ENCODE peak calls at places on chromosomes 13 and 19, in five cellular contexts. One of them, this sample, is unnamed. For H3K36me3, the result is how much of the 10 kb centered on the place peaks cover.

GRCh38 chr13:97139704-97140103 is 82.4 kb upstream of the MBNL2 start:
- DNase-seq in pancreas: no peak
- DNase-seq in fibroblast of lung: no peak
- DNase-seq in effector memory CD4-positive, alpha-beta T cell: no peak
- DNase-seq in naive thymus-derived CD4-positive, alpha-beta T cell: no peak
- DNase-seq in this sample: no peak

GRCh38 chr13:34308725-34309124 is 490.8 kb downstream of the RFC3 start:
- DNase-seq in naive thymus-derived CD4-positive, alpha-beta T cell: no peak
- DNase-seq in fibroblast of lung: peak
- DNase-seq in effector memory CD4-positive, alpha-beta T cell: no peak
- DNase-seq in pancreas: no peak
- DNase-seq in this sample: no peak

GRCh38 chr13:73943137-73943964 is 190.9 kb downstream of the KLF12 start:
- DNase-seq in pancreas: no peak
- DNase-seq in fibroblast of lung: no peak
- DNase-seq in naive thymus-derived CD4-positive, alpha-beta T cell: peak
- DNase-seq in effector memory CD4-positive, alpha-beta T cell: no peak
- DNase-seq in this sample: no peak

GRCh38 chr13:60755380-60756163 is 358.6 kb downstream of the TDRD3 start:
- DNase-seq in pancreas: no peak
- DNase-seq in fibroblast of lung: no peak
- DNase-seq in effector memory CD4-positive, alpha-beta T cell: no peak
- DNase-seq in naive thymus-derived CD4-positive, alpha-beta T cell: no peak
- DNase-seq in this sample: no peak

GRCh38 chr13:110392510-110393233 is 85.6 kb downstream of the COL4A2 start:
- DNase-seq in naive thymus-derived CD4-positive, alpha-beta T cell: no peak
- DNase-seq in effector memory CD4-positive, alpha-beta T cell: no peak
- DNase-seq in pancreas: no peak
- DNase-seq in fibroblast of lung: peak
- DNase-seq in this sample: no peak

GRCh38 chr19:1082165-1082927 is 12.8 kb downstream of the POLR2E start:
- DNase-seq in pancreas: peak
- DNase-seq in naive thymus-derived CD4-positive, alpha-beta T cell: peak
- DNase-seq in effector memory CD4-positive, alpha-beta T cell: peak
- DNase-seq in fibroblast of lung: no peak
- DNase-seq in this sample: peak

GRCh38 chr13:83780201-83780600 is 102.1 kb downstream of the SLITRK1 start:
- DNase-seq in fibroblast of lung: peak
- DNase-seq in naive thymus-derived CD4-positive, alpha-beta T cell: no peak
- DNase-seq in pancreas: no peak
- DNase-seq in effector memory CD4-positive, alpha-beta T cell: no peak
- DNase-seq in this sample: no peak

GRCh38 chr13:36244073-36244472 is 29.7 kb upstream of the SOHLH2 start:
- DNase-seq in effector memory CD4-positive, alpha-beta T cell: no peak
- DNase-seq in pancreas: no peak
- DNase-seq in naive thymus-derived CD4-positive, alpha-beta T cell: no peak
- DNase-seq in fibroblast of lung: no peak
- DNase-seq in this sample: no peak

GRCh38 chr19:46784262-46785053 is 3.9 kb downstream of the SLC1A5 start:
- DNase-seq in effector memory CD4-positive, alpha-beta T cell: peak
- DNase-seq in naive thymus-derived CD4-positive, alpha-beta T cell: no peak
- DNase-seq in fibroblast of lung: peak
- DNase-seq in pancreas: peak
- DNase-seq in this sample: no peak

GRCh38 chr19:16298334-16298733 is 26.3 kb upstream of the KLF2 start:
- DNase-seq in effector memory CD4-positive, alpha-beta T cell: no peak
- DNase-seq in fibroblast of lung: no peak
- DNase-seq in naive thymus-derived CD4-positive, alpha-beta T cell: no peak
- DNase-seq in pancreas: no peak
- DNase-seq in this sample: no peak

GRCh38 chr19:15115762-15116615 is 8.8 kb downstream of the SYDE1 start:
- DNase-seq in pancreas: no peak
- DNase-seq in effector memory CD4-positive, alpha-beta T cell: no peak
- DNase-seq in fibroblast of lung: no peak
- DNase-seq in naive thymus-derived CD4-positive, alpha-beta T cell: no peak
- DNase-seq in this sample: no peak

GRCh38 chr19:15118789-15119494 is 11.7 kb downstream of the SYDE1 start:
- DNase-seq in pancreas: no peak
- DNase-seq in effector memory CD4-positive, alpha-beta T cell: no peak
- DNase-seq in naive thymus-derived CD4-positive, alpha-beta T cell: no peak
- DNase-seq in fibroblast of lung: no peak
- DNase-seq in this sample: no peak

GRCh38 chr19:15116856-15117255 is 9.7 kb downstream of the SYDE1 start:
- DNase-seq in pancreas: no peak
- DNase-seq in naive thymus-derived CD4-positive, alpha-beta T cell: no peak
- DNase-seq in effector memory CD4-positive, alpha-beta T cell: no peak
- DNase-seq in fibroblast of lung: no peak
- DNase-seq in this sample: no peak

GRCh38 chr19:15120135-15121026 is 13.2 kb downstream of the SYDE1 start:
- DNase-seq in effector memory CD4-positive, alpha-beta T cell: no peak
- DNase-seq in pancreas: no peak
- DNase-seq in fibroblast of lung: no peak
- DNase-seq in naive thymus-derived CD4-positive, alpha-beta T cell: no peak
- DNase-seq in this sample: no peak

DNA sequence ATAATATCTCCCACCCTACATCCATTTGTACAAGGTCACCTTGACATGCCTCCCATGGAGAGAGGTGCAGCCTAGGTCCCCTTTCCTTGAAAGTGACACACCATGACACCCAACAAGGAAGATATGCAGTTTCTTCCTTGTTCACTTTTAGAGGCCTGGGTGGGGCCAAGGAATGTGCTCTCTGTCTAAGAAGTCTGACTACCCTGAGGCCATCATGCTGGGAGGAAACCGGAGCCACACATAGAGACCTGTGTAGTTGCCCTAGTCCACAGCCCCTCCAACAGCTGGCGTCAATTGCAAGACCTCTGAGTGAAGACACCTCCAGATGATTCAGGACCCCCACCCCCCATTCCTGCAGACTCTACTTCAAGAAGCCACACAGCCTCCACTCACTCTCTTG is 11.0 kb downstream of the SYDE1 start:
- DNase-seq in pancreas: no peak
- DNase-seq in naive thymus-derived CD4-positive, alpha-beta T cell: no peak
- DNase-seq in effector memory CD4-positive, alpha-beta T cell: no peak
- DNase-seq in fibroblast of lung: no peak
- DNase-seq in this sample: no peak
- H3K36me3 ChIP-seq in pancreas: under half
- H3K36me3 ChIP-seq in naive thymus-derived CD4-positive, alpha-beta T cell: half or more
- H3K36me3 ChIP-seq in effector memory CD4-positive, alpha-beta T cell: half or more
- H3K36me3 ChIP-seq in fibroblast of lung: under half
- H3K36me3 ChIP-seq in this sample: under half

DNA sequence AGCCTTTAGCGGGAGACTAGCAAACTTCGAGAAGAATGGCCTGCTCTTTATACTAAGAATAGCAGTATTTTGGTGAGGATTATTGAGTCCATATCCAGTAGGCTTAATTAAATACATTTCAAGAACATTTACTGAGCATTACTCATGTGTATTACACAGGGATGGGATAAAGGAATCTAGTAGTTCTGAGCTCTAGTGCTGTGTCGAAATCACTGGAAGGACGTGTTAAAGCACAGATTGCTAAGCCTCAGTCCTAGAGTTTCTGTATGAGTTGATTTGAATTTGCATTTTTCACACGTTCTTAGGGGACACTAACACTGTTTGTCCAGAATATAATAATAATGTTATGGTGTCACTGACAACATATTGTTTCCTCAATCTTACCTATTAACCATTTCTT is 9.0 kb downstream of the ZNF302 start:
- DNase-seq in effector memory CD4-positive, alpha-beta T cell: no peak
- DNase-seq in naive thymus-derived CD4-positive, alpha-beta T cell: no peak
- DNase-seq in pancreas: no peak
- DNase-seq in fibroblast of lung: no peak
- DNase-seq in this sample: no peak
- H3K27ac ChIP-seq in effector memory CD4-positive, alpha-beta T cell: no peak
- H3K27ac ChIP-seq in naive thymus-derived CD4-positive, alpha-beta T cell: no peak
- H3K27ac ChIP-seq in pancreas: no peak
- H3K27ac ChIP-seq in fibroblast of lung: no peak
- H3K27ac ChIP-seq in this sample: no peak

GRCh38 chr19:17641181-17641580 is 47.0 kb downstream of the UNC13A start:
- DNase-seq in effector memory CD4-positive, alpha-beta T cell: no peak
- DNase-seq in naive thymus-derived CD4-positive, alpha-beta T cell: no peak
- DNase-seq in fibroblast of lung: no peak
- DNase-seq in pancreas: no peak
- DNase-seq in this sample: no peak
- H3K36me3 ChIP-seq in effector memory CD4-positive, alpha-beta T cell: under half
- H3K36me3 ChIP-seq in naive thymus-derived CD4-positive, alpha-beta T cell: under half
- H3K36me3 ChIP-seq in fibroblast of lung: under half
- H3K36me3 ChIP-seq in pancreas: under half
- H3K36me3 ChIP-seq in this sample: under half

GRCh38 chr13:107450931-107451330 is 764.4 kb downstream of the LIG4 start:
- DNase-seq in naive thymus-derived CD4-positive, alpha-beta T cell: no peak
- DNase-seq in pancreas: no peak
- DNase-seq in fibroblast of lung: peak
- DNase-seq in effector memory CD4-positive, alpha-beta T cell: no peak
- DNase-seq in this sample: no peak
- H3K27ac ChIP-seq in naive thymus-derived CD4-positive, alpha-beta T cell: no peak
- H3K27ac ChIP-seq in pancreas: no peak
- H3K27ac ChIP-seq in fibroblast of lung: peak
- H3K27ac ChIP-seq in effector memory CD4-positive, alpha-beta T cell: no peak
- H3K27ac ChIP-seq in this sample: no peak

GRCh38 chr19:31600731-31601295 is 251.6 kb upstream of the TSHZ3 start:
- DNase-seq in effector memory CD4-positive, alpha-beta T cell: no peak
- DNase-seq in fibroblast of lung: no peak
- DNase-seq in pancreas: no peak
- DNase-seq in naive thymus-derived CD4-positive, alpha-beta T cell: no peak
- DNase-seq in this sample: no peak
- H3K36me3 ChIP-seq in effector memory CD4-positive, alpha-beta T cell: under half
- H3K36me3 ChIP-seq in fibroblast of lung: under half
- H3K36me3 ChIP-seq in pancreas: under half
- H3K36me3 ChIP-seq in naive thymus-derived CD4-positive, alpha-beta T cell: under half
- H3K36me3 ChIP-seq in this sample: under half

GRCh38 chr13:113860579-113861432 is 3.1 kb downstream of the GAS6 start:
- DNase-seq in effector memory CD4-positive, alpha-beta T cell: no peak
- DNase-seq in fibroblast of lung: no peak
- DNase-seq in naive thymus-derived CD4-positive, alpha-beta T cell: no peak
- DNase-seq in pancreas: peak
- DNase-seq in this sample: no peak

GRCh38 chr13:113862191-113862765 is 1.6 kb downstream of the GAS6 start:
- DNase-seq in fibroblast of lung: peak
- DNase-seq in pancreas: no peak
- DNase-seq in naive thymus-derived CD4-positive, alpha-beta T cell: no peak
- DNase-seq in effector memory CD4-positive, alpha-beta T cell: no peak
- DNase-seq in this sample: no peak

GRCh38 chr13:113859311-113860050 is 4.4 kb downstream of the GAS6 start:
- DNase-seq in naive thymus-derived CD4-positive, alpha-beta T cell: no peak
- DNase-seq in fibroblast of lung: no peak
- DNase-seq in effector memory CD4-positive, alpha-beta T cell: no peak
- DNase-seq in pancreas: no peak
- DNase-seq in this sample: no peak

GRCh38 chr13:113861433-113862030 is 2.3 kb downstream of the GAS6 start:
- DNase-seq in effector memory CD4-positive, alpha-beta T cell: no peak
- DNase-seq in fibroblast of lung: no peak
- DNase-seq in naive thymus-derived CD4-positive, alpha-beta T cell: no peak
- DNase-seq in pancreas: peak
- DNase-seq in this sample: no peak

DNA sequence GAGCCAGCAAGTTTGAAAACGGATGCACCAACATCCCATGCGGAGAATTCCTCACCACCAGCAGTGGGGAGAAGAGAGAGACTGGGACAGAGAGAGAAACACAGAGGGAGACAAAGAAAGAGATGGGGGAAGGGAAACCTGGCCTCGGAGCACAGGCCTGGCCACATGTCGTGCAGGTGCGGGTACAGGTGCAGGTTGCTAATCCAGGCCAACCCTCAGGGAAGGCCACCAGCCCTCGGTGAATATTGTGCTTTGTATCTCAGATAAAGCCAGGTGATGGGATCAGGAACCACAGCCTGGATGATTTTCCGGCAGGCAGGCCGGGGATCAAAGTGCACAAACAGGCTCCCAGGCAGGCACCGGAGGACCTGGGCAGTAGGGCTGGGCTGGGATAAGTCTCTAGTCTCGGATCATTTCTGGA is 3.8 kb downstream of the GAS6 start:
- DNase-seq in naive thymus-derived CD4-positive, alpha-beta T cell: no peak
- DNase-seq in pancreas: no peak
- DNase-seq in effector memory CD4-positive, alpha-beta T cell: no peak
- DNase-seq in fibroblast of lung: no peak
- DNase-seq in this sample: no peak
- H3K27ac ChIP-seq in naive thymus-derived CD4-positive, alpha-beta T cell: no peak
- H3K27ac ChIP-seq in pancreas: peak
- H3K27ac ChIP-seq in effector memory CD4-positive, alpha-beta T cell: no peak
- H3K27ac ChIP-seq in fibroblast of lung: no peak
- H3K27ac ChIP-seq in this sample: no peak

DNA sequence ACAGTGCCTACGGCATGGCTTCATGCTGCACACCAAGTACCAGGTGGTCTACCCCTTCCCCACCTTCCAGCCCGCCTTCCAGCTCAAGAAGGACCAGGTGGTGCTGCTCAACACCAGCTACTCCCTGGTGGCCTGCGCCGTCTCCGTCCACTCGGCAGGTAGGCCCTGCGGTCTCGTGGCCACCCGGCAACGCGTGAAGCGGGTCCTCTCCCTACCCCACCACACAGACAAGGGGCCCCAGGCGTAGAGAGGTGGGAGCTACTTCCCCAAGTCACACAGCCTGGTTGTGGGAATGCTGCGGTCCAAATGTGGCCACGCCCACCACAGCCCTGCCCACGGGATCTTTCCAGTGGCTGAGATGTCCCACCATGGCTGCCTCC is 4.0 kb downstream of the DCAF15 start:
- DNase-seq in pancreas: no peak
- DNase-seq in fibroblast of lung: no peak
- DNase-seq in effector memory CD4-positive, alpha-beta T cell: no peak
- DNase-seq in naive thymus-derived CD4-positive, alpha-beta T cell: no peak
- DNase-seq in this sample: no peak
- H3K36me3 ChIP-seq in pancreas: under half
- H3K36me3 ChIP-seq in fibroblast of lung: under half
- H3K36me3 ChIP-seq in effector memory CD4-positive, alpha-beta T cell: half or more
- H3K36me3 ChIP-seq in naive thymus-derived CD4-positive, alpha-beta T cell: half or more
- H3K36me3 ChIP-seq in this sample: half or more

DNA sequence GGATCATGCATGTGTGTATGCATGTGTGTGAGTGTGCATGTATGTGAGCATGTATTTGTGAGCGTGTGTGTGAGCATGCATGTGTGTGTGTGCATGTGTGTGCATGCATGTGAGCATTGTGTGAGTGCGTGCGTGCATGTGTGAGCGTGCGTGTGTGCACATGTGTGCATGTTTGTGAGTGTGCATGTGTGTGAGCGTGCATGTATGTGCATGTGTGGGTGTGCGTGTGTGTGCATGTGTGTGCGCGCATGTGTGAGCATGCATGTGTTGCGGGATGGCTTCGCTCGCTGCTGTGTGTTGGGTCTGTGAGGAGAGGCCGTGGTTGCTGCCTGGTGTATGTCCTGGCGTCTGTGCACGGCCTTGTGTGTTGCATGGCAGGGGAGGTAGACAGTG is 32.4 kb downstream of the PAK4 start:
- DNase-seq in naive thymus-derived CD4-positive, alpha-beta T cell: no peak
- DNase-seq in pancreas: peak
- DNase-seq in effector memory CD4-positive, alpha-beta T cell: no peak
- DNase-seq in fibroblast of lung: no peak
- DNase-seq in this sample: no peak
- H3K27ac ChIP-seq in naive thymus-derived CD4-positive, alpha-beta T cell: no peak
- H3K27ac ChIP-seq in pancreas: no peak
- H3K27ac ChIP-seq in effector memory CD4-positive, alpha-beta T cell: no peak
- H3K27ac ChIP-seq in fibroblast of lung: no peak
- H3K27ac ChIP-seq in this sample: no peak